ENCODE peak calls at places on chromosome 11, in seven cellular contexts. U is AG04450; T is CD8-positive, alpha-beta memory T cell; Y is psoas muscle; O is small intestine; W is caudate nucleus; B is thoracic aorta. J is an unnamed sample.

GRCh38 chr11:75475767-75476650 is 43.0 kb upstream of the KLHL35 start:
- DNase-seq in O (peak), B (no peak), T (peak), U (no peak), W (no peak), Y (peak), J (peak)

GRCh38 chr11:121372671-121373429 is 79.3 kb upstream of the SORL1 start:
- DNase-seq in O (no peak), U (no peak), Y (no peak), B (no peak), W (no peak), T (no peak), J (no peak)

GRCh38 chr11:133836076-133836548 is 9.2 kb downstream of the SPATA19 start:
- DNase-seq in Y (no peak), U (no peak), B (no peak), W (no peak), T (no peak), O (no peak), J (no peak)

GRCh38 chr11:32056445-32056844 is 34.4 kb upstream of the RCN1 start:
- DNase-seq in U (no peak), O (no peak), W (no peak), B (no peak), T (no peak), Y (no peak), J (no peak)

GRCh38 chr11:9601041-9601875 is 27.8 kb downstream of the WEE1 start:
- DNase-seq in Y (peak), O (peak), B (no peak), W (no peak), U (peak), T (peak), J (no peak)

GRCh38 chr11:69977951-69978350 is 100.2 kb upstream of the ANO1 start:
- DNase-seq in O (no peak), T (no peak), U (no peak), Y (no peak), B (no peak), W (no peak), J (no peak)

GRCh38 chr11:28585007-28585406 is 476.8 kb downstream of the METTL15 start:
- DNase-seq in Y (no peak), U (no peak), O (no peak), B (no peak), T (no peak), W (no peak), J (no peak)

GRCh38 chr11:56543157-56543556 is at the start of gene OR5M11:
- DNase-seq in O (no peak), U (no peak), B (no peak), T (no peak), Y (no peak), W (no peak), J (no peak)

GRCh38 chr11:64868904-64869570 is 9.4 kb downstream of the EHD1 start:
- DNase-seq in Y (peak), T (peak), B (no peak), W (no peak), U (peak), O (no peak), J (no peak)

GRCh38 chr11:60634151-60634550 is 65.3 kb upstream of the MS4A8 start:
- DNase-seq in O (no peak), W (no peak), U (no peak), T (no peak), B (no peak), Y (no peak), J (no peak)

GRCh38 chr11:121891134-121891533 is 224.9 kb downstream of the BLID start:
- DNase-seq in U (no peak), T (no peak), B (no peak), O (no peak), W (no peak), Y (no peak), J (no peak)

GRCh38 chr11:48384670-48385069 is 18.4 kb upstream of the OR4C5 start:
- DNase-seq in Y (no peak), W (no peak), U (no peak), T (no peak), O (no peak), B (no peak), J (no peak)

GRCh38 chr11:108197351-108197750 is 25.1 kb downstream of the NPAT start:
- DNase-seq in W (no peak), U (no peak), O (no peak), B (no peak), Y (no peak), T (no peak), J (no peak)

GRCh38 chr11:70788247-70789022 is 390.1 kb downstream of the CTTN start:
- DNase-seq in U (peak), O (no peak), Y (no peak), W (no peak), T (no peak), B (no peak), J (peak)

GRCh38 chr11:102306048-102306575 is 11.2 kb upstream of the BIRC3 start:
- DNase-seq in T (no peak), U (no peak), W (no peak), B (no peak), Y (no peak), O (peak), J (no peak)

GRCh38 chr11:288328-289144 is at the start of gene PGGHG:
- DNase-seq in B (no peak), O (peak), Y (peak), W (no peak), T (peak), U (no peak), J (peak)

GRCh38 chr11:70247710-70248072 is 22.8 kb upstream of the PPFIA1 start:
- DNase-seq in W (no peak), U (no peak), B (no peak), T (no peak), O (no peak), Y (peak), J (peak)

GRCh38 chr11:103805688-103806009 is 230.8 kb upstream of the DDI1 start:
- DNase-seq in B (no peak), O (no peak), Y (no peak), T (no peak), W (no peak), U (no peak), J (no peak)

GRCh38 chr11:474914-475506 is 24.9 kb downstream of the PTDSS2 start:
- DNase-seq in O (no peak), U (no peak), T (no peak), B (no peak), W (no peak), Y (peak), J (no peak)

GRCh38 chr11:128669491-128669890 is 24.4 kb upstream of the FLI1 start:
- DNase-seq in B (no peak), O (no peak), T (no peak), Y (no peak), U (no peak), W (no peak), J (no peak)

GRCh38 chr11:29448246-29448877 is 568.5 kb downstream of the KCNA4 start:
- DNase-seq in U (no peak), B (no peak), Y (no peak), T (no peak), O (no peak), W (no peak), J (peak)

GRCh38 chr11:62044639-62045121 is 77.2 kb upstream of the FTH1 start:
- DNase-seq in T (no peak), Y (no peak), O (peak), U (no peak), W (no peak), B (no peak), J (no peak)

GRCh38 chr11:5922749-5923426 is 19.2 kb upstream of the OR56A3 start:
- DNase-seq in T (no peak), B (no peak), U (no peak), W (no peak), O (no peak), Y (no peak), J (no peak)

GRCh38 chr11:125494987-125495725 is 909 bp downstream of the FEZ1 start:
- DNase-seq in U (no peak), T (no peak), B (peak), W (peak), O (no peak), Y (peak), J (no peak)

GRCh38 chr11:76672431-76673163 is 2.0 kb upstream of the LRRC32 start:
- DNase-seq in T (peak), O (peak), Y (peak), W (no peak), U (no peak), B (no peak), J (no peak)

GRCh38 chr11:76671236-76671590 is 666 bp upstream of the LRRC32 start:
- DNase-seq in B (no peak), T (no peak), W (no peak), U (no peak), Y (no peak), O (no peak), J (no peak)

GRCh38 chr11:76669901-76670474 is 559 bp downstream of the LRRC32 start:
- DNase-seq in T (no peak), B (peak), Y (peak), O (no peak), U (peak), W (no peak), J (no peak)

GRCh38 chr11:76671626-76672309 is 1.2 kb upstream of the LRRC32 start:
- DNase-seq in O (no peak), B (no peak), W (no peak), Y (peak), U (no peak), T (no peak), J (no peak)

GRCh38 chr11:76670475-76671235 is at the start of gene LRRC32:
- DNase-seq in U (no peak), T (peak), Y (peak), B (no peak), O (peak), W (no peak), J (peak)
- H3K27ac ChIP-seq in U (peak), T (no peak), Y (peak), B (peak), O (no peak), W (peak), J (peak)

GRCh38 chr11:131924446-131925240 is 554.2 kb downstream of the NTM start:
- DNase-seq in W (no peak), U (no peak), O (no peak), T (no peak), Y (no peak), B (no peak), J (no peak)
- H3K27ac ChIP-seq in W (no peak), U (no peak), O (no peak), T (no peak), Y (no peak), B (no peak), J (no peak)

DNA sequence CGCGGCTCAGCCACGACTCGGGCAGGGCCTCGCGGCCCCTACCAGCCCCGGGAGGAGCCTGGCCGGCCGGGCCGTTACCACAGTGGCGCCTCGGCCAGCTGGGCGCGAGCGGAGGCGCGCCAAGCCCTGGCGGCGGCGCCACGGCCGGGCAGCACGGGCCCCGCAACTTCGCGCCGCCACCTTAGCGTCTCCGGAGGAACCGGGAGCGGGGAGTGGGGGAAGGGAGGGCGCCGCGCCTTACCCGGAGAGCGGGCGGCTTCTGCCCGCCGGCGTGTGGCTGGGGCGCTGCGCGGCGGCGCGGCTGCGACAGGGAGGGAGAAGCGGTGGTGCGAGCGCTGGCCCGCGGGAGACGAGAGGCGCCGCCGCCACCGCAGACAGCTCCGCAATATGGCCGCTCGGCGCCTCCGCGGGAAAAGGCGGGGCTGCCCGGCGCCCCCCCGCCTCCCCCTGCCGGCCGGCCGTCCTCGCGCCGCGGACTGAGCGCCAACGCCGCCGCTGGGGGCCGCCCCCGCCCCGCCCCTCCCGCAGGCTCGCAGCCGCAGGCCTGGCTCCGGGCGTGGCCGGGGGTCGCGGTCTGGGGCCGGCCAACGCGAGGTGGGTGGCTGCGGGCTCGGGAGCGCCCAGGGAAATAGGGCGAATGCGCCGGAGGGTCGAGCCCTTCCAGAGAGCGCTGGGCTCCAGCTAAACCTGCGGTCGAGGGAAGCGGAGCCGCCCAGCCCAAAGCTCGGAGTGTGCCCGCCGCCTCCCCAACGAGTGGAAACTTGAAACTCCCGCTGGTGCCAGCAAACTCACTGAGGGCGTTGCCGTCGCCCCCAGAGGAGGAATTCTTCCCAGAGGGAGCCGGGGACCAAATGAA is at the start of gene RDX:
- DNase-seq in B (peak), U (peak), T (peak), Y (peak), O (peak), W (peak), J (peak)
- H3K27ac ChIP-seq in B (peak), U (peak), T (peak), Y (peak), O (peak), W (peak), J (peak)

GRCh38 chr11:43833657-43834073 is 47.0 kb upstream of the ALKBH3 start:
- DNase-seq in B (no peak), T (no peak), W (no peak), U (peak), Y (no peak), O (no peak), J (no peak)
- H3K27ac ChIP-seq in B (no peak), T (no peak), W (no peak), U (no peak), Y (no peak), O (no peak), J (no peak)

DNA sequence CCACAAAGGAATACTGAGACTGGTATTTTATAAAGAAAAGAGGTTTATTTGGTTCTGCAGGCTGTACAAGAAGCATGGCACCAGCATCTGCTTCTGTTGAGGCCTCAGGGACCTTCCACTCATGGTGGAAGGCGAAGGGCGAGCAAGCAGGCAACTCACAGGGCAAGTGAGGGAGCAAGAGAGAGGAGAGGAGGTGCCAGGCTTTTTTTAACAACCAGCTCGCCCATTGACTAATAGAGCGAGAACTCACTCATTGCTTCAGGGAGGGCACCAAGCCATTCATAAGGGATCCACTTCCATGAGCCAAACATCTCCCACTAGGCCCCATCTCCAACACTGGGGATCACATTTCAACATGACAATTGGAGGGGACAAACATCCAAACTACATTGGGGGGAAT is 1.2 kb downstream of the PTS start:
- DNase-seq in O (no peak), U (no peak), T (no peak), W (no peak), Y (no peak), B (no peak), J (no peak)
- H3K27ac ChIP-seq in O (no peak), U (no peak), T (no peak), W (no peak), Y (peak), B (peak), J (no peak)

GRCh38 chr11:2102883-2103213 is 36.3 kb downstream of the IGF2 start:
- DNase-seq in U (no peak), Y (no peak), W (no peak), O (no peak), T (no peak), B (no peak), J (no peak)
- H3K27ac ChIP-seq in U (no peak), Y (peak), W (no peak), O (no peak), T (no peak), B (no peak), J (no peak)

GRCh38 chr11:111386611-111387150 is 7.6 kb upstream of the POU2AF1 start:
- DNase-seq in W (no peak), T (no peak), O (no peak), B (no peak), U (no peak), Y (no peak), J (no peak)

GRCh38 chr11:111391328-111392124 is 12.5 kb upstream of the POU2AF1 start:
- DNase-seq in U (no peak), O (no peak), T (no peak), Y (no peak), B (no peak), W (no peak), J (no peak)

GRCh38 chr11:111387318-111387863 is 8.3 kb upstream of the POU2AF1 start:
- DNase-seq in Y (peak), W (peak), U (no peak), O (peak), T (no peak), B (no peak), J (peak)

GRCh38 chr11:111388842-111389241 is 9.8 kb upstream of the POU2AF1 start:
- DNase-seq in B (no peak), Y (no peak), T (no peak), U (no peak), W (no peak), O (peak), J (no peak)

DNA sequence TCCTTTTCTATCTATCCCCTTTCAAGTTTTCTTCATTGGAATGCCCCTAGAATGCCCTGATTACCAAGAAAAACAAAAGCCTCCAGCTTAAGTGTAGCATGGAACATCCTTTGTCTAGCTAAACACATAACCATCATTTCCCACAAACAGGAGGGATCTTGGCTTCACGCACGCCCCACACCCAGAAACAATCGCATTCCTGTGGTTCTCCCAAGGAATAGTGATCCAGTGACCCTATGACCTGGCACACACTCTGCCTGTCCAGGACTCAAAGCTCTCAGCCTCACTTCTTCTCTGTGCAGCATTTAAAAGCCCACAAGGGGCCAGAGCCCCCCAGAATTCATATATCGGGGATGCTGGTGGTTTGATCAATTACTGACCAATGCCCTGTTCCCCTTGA is 9.4 kb upstream of the POU2AF1 start:
- DNase-seq in W (no peak), T (no peak), B (no peak), Y (no peak), O (no peak), U (no peak), J (no peak)
- H3K27ac ChIP-seq in W (no peak), T (no peak), B (no peak), Y (no peak), O (no peak), U (no peak), J (no peak)